ENCODE peak calls at places on chromosomes 11 and 22, in nine cellular contexts. One of them, this sample, is unnamed.

GRCh38 chr11:134539285-134539684 is 127.2 kb upstream of the B3GAT1 start:
- DNase-seq in mesenchymal stem cell: no peak
- DNase-seq in putamen: no peak
- DNase-seq in progenitor cell of endocrine pancreas: no peak
- DNase-seq in A172: no peak
- DNase-seq in GM04504: no peak
- DNase-seq in iris pigment epithelial cell: no peak
- DNase-seq in tibial artery: peak; percentile 23
- DNase-seq in neural progenitor cell: no peak
- DNase-seq in this sample: no peak

GRCh38 chr11:126879516-126879915 is 121.1 kb downstream of the KIRREL3 start:
- DNase-seq in mesenchymal stem cell: no peak
- DNase-seq in putamen: no peak
- DNase-seq in progenitor cell of endocrine pancreas: no peak
- DNase-seq in A172: peak; percentile 3
- DNase-seq in GM04504: no peak
- DNase-seq in iris pigment epithelial cell: no peak
- DNase-seq in tibial artery: no peak
- DNase-seq in neural progenitor cell: no peak
- DNase-seq in this sample: no peak

GRCh38 chr11:130775306-130776043 is 140.8 kb downstream of the SNX19 start:
- DNase-seq in mesenchymal stem cell: peak; percentile 43
- DNase-seq in putamen: no peak
- DNase-seq in progenitor cell of endocrine pancreas: no peak
- DNase-seq in A172: peak; percentile 77
- DNase-seq in GM04504: peak; percentile 66
- DNase-seq in iris pigment epithelial cell: peak; percentile 63
- DNase-seq in tibial artery: no peak
- DNase-seq in neural progenitor cell: no peak
- DNase-seq in this sample: no peak

GRCh38 chr11:92759571-92760214 is 209.8 kb upstream of the MTNR1B start:
- DNase-seq in mesenchymal stem cell: no peak
- DNase-seq in putamen: no peak
- DNase-seq in progenitor cell of endocrine pancreas: no peak
- DNase-seq in A172: no peak
- DNase-seq in GM04504: no peak
- DNase-seq in iris pigment epithelial cell: no peak
- DNase-seq in tibial artery: no peak
- DNase-seq in neural progenitor cell: no peak
- DNase-seq in this sample: no peak

GRCh38 chr11:118437736-118438125 is 1.4 kb downstream of the KMT2A start:
- DNase-seq in mesenchymal stem cell: peak; percentile 66
- DNase-seq in putamen: peak; percentile 64
- DNase-seq in progenitor cell of endocrine pancreas: peak; percentile 50
- DNase-seq in A172: no peak
- DNase-seq in GM04504: no peak
- DNase-seq in iris pigment epithelial cell: peak; percentile 31
- DNase-seq in tibial artery: peak; percentile 74
- DNase-seq in neural progenitor cell: peak; percentile 82
- DNase-seq in this sample: peak; percentile 4

GRCh38 chr22:29503811-29504372 is 23.9 kb downstream of the NEFH start:
- DNase-seq in mesenchymal stem cell: peak; percentile 82
- DNase-seq in putamen: peak; percentile 58
- DNase-seq in progenitor cell of endocrine pancreas: no peak
- DNase-seq in A172: peak; percentile 41
- DNase-seq in GM04504: peak; percentile 78
- DNase-seq in iris pigment epithelial cell: peak; percentile 83
- DNase-seq in tibial artery: no peak
- DNase-seq in neural progenitor cell: peak; percentile 76
- DNase-seq in this sample: no peak

GRCh38 chr11:36577859-36578258 is 10.1 kb downstream of the RAG1 start:
- DNase-seq in mesenchymal stem cell: no peak
- DNase-seq in putamen: no peak
- DNase-seq in progenitor cell of endocrine pancreas: no peak
- DNase-seq in A172: peak; percentile 79
- DNase-seq in GM04504: no peak
- DNase-seq in iris pigment epithelial cell: peak; percentile 5
- DNase-seq in tibial artery: no peak
- DNase-seq in neural progenitor cell: no peak
- DNase-seq in this sample: no peak

GRCh38 chr11:3123316-3123715 is 41.8 kb downstream of the OSBPL5 start:
- DNase-seq in mesenchymal stem cell: no peak
- DNase-seq in putamen: peak; percentile 21
- DNase-seq in progenitor cell of endocrine pancreas: no peak
- DNase-seq in A172: no peak
- DNase-seq in GM04504: no peak
- DNase-seq in iris pigment epithelial cell: no peak
- DNase-seq in tibial artery: peak; percentile 91
- DNase-seq in neural progenitor cell: no peak
- DNase-seq in this sample: no peak

GRCh38 chr11:2269601-2270321 is 627 bp downstream of the ASCL2 start:
- DNase-seq in mesenchymal stem cell: peak; percentile 26
- DNase-seq in putamen: no peak
- DNase-seq in progenitor cell of endocrine pancreas: peak; percentile 44
- DNase-seq in A172: no peak
- DNase-seq in GM04504: no peak
- DNase-seq in iris pigment epithelial cell: peak; percentile 69
- DNase-seq in tibial artery: peak; percentile 58
- DNase-seq in neural progenitor cell: peak; percentile 87
- DNase-seq in this sample: no peak

GRCh38 chr11:102343789-102344188 is 3.2 kb upstream of the BIRC2 start:
- DNase-seq in mesenchymal stem cell: peak; percentile 16
- DNase-seq in putamen: no peak
- DNase-seq in progenitor cell of endocrine pancreas: no peak
- DNase-seq in A172: no peak
- DNase-seq in GM04504: no peak
- DNase-seq in iris pigment epithelial cell: peak; percentile 22
- DNase-seq in tibial artery: no peak
- DNase-seq in neural progenitor cell: no peak
- DNase-seq in this sample: no peak

GRCh38 chr22:17243524-17243923 is 24.3 kb upstream of the ADA2 start:
- DNase-seq in mesenchymal stem cell: no peak
- DNase-seq in putamen: no peak
- DNase-seq in progenitor cell of endocrine pancreas: no peak
- DNase-seq in A172: peak; percentile 31
- DNase-seq in GM04504: no peak
- DNase-seq in iris pigment epithelial cell: peak; percentile 26
- DNase-seq in tibial artery: no peak
- DNase-seq in neural progenitor cell: no peak
- DNase-seq in this sample: no peak

GRCh38 chr11:67286621-67287333 is 2.3 kb upstream of the ANKRD13D start:
- DNase-seq in mesenchymal stem cell: no peak
- DNase-seq in putamen: no peak
- DNase-seq in progenitor cell of endocrine pancreas: no peak
- DNase-seq in A172: no peak
- DNase-seq in GM04504: no peak
- DNase-seq in iris pigment epithelial cell: no peak
- DNase-seq in tibial artery: no peak
- DNase-seq in neural progenitor cell: no peak
- DNase-seq in this sample: no peak

GRCh38 chr11:63829823-63830489 is 9.0 kb upstream of the MARK2 start:
- DNase-seq in mesenchymal stem cell: peak; percentile 58
- DNase-seq in putamen: no peak
- DNase-seq in progenitor cell of endocrine pancreas: no peak
- DNase-seq in A172: no peak
- DNase-seq in GM04504: no peak
- DNase-seq in iris pigment epithelial cell: no peak
- DNase-seq in tibial artery: no peak
- DNase-seq in neural progenitor cell: peak; percentile 68
- DNase-seq in this sample: no peak

GRCh38 chr11:64163951-64164350 is 2.0 kb downstream of the MACROD1 start:
- DNase-seq in mesenchymal stem cell: no peak
- DNase-seq in putamen: no peak
- DNase-seq in progenitor cell of endocrine pancreas: no peak
- DNase-seq in A172: no peak
- DNase-seq in GM04504: no peak
- DNase-seq in iris pigment epithelial cell: no peak
- DNase-seq in tibial artery: no peak
- DNase-seq in neural progenitor cell: no peak
- DNase-seq in this sample: no peak

GRCh38 chr11:75735181-75735845 is 17.7 kb downstream of the MOGAT2 start:
- DNase-seq in mesenchymal stem cell: no peak
- DNase-seq in putamen: no peak
- DNase-seq in progenitor cell of endocrine pancreas: no peak
- DNase-seq in A172: no peak
- DNase-seq in GM04504: no peak
- DNase-seq in iris pigment epithelial cell: no peak
- DNase-seq in tibial artery: no peak
- DNase-seq in neural progenitor cell: no peak
- DNase-seq in this sample: no peak